ENCODE peak calls at places on chromosomes 6 and 20, in ten cellular contexts. D, T, W, V, B, A, L, S, M and G are unnamed samples.

GRCh38 chr6:118743744-118744143 is 92.4 kb upstream of the CEP85L start:
- DNase-seq in S (peak; percentile 55), V (no peak), D (no peak), T (no peak), A (no peak), B (no peak), W (no peak), M (no peak), L (no peak), G (no peak)

GRCh38 chr20:52251137-52251700 is 59.6 kb upstream of the ZFP64 start:
- DNase-seq in M (no peak), S (no peak), L (no peak), T (no peak), D (no peak), W (no peak), A (no peak), V (no peak), B (no peak), G (no peak)

GRCh38 chr6:125230674-125231073 is 71.1 kb downstream of the HDDC2 start:
- DNase-seq in D (no peak), L (no peak), S (peak; percentile 14), M (no peak), B (no peak), T (no peak), W (no peak), A (no peak), V (no peak), G (no peak)

GRCh38 chr6:152313542-152314482 is 323.4 kb downstream of the SYNE1 start:
- DNase-seq in A (no peak), L (no peak), V (no peak), B (no peak), D (peak; percentile 79), W (no peak), M (no peak), T (no peak), S (peak; percentile 49), G (no peak)

GRCh38 chr6:166907373-166907841 is 48.9 kb downstream of the RNASET2 start:
- DNase-seq in A (no peak), T (no peak), V (no peak), W (no peak), M (no peak), S (no peak), L (no peak), B (no peak), D (no peak), G (no peak)

GRCh38 chr6:35427851-35428321 is 24.3 kb upstream of the FANCE start:
- DNase-seq in L (no peak), T (no peak), W (no peak), S (peak; percentile 88), B (no peak), M (no peak), D (peak; percentile 60), A (no peak), V (peak; percentile 95), G (no peak)

GRCh38 chr20:47370850-47371782 is 14.6 kb upstream of the ZMYND8 start:
- DNase-seq in T (no peak), D (no peak), A (no peak), S (no peak), W (no peak), M (no peak), B (no peak), L (no peak), V (peak; percentile 26), G (no peak)

GRCh38 chr6:164347455-164347854 is 932.9 kb downstream of the QKI start:
- DNase-seq in B (no peak), D (no peak), L (no peak), S (no peak), A (no peak), T (no peak), V (no peak), W (no peak), M (no peak), G (no peak)

GRCh38 chr6:116304538-116305097 is 24.9 kb upstream of the TSPYL1 start:
- DNase-seq in A (no peak), L (no peak), T (no peak), S (no peak), V (no peak), B (no peak), D (no peak), W (no peak), M (no peak), G (no peak)

GRCh38 chr6:105432797-105433196 is 29.9 kb upstream of the PREP start:
- DNase-seq in B (no peak), D (peak; percentile 58), A (no peak), V (peak; percentile 93), M (no peak), S (peak; percentile 87), W (no peak), L (peak; percentile 85), T (no peak), G (no peak)

GRCh38 chr6:166595061-166595780 is 8.7 kb upstream of the RAMACL start:
- DNase-seq in T (no peak), M (no peak), D (peak; percentile 88), L (no peak), W (no peak), B (no peak), S (peak; percentile 92), V (no peak), A (no peak), G (no peak)

GRCh38 chr6:3144571-3144970 is 12.8 kb downstream of the TUBB2A start:
- DNase-seq in A (no peak), V (no peak), T (no peak), L (no peak), W (no peak), B (no peak), M (no peak), S (no peak), D (no peak), G (no peak)

GRCh38 chr20:2295886-2296544 is at the start of gene TGM3:
- DNase-seq in T (no peak), S (no peak), D (no peak), B (no peak), V (no peak), W (no peak), L (no peak), A (no peak), M (no peak), G (no peak)

GRCh38 chr20:2297352-2297717 is 1.5 kb downstream of the TGM3 start:
- DNase-seq in B (no peak), V (no peak), W (no peak), S (no peak), A (peak; percentile 12), D (no peak), T (no peak), L (no peak), M (no peak), G (no peak)

GRCh38 chr20:2298116-2298515 is 2.3 kb downstream of the TGM3 start:
- DNase-seq in W (no peak), B (no peak), M (no peak), T (no peak), V (no peak), L (no peak), S (no peak), A (no peak), D (no peak), G (no peak)

GRCh38 chr20:2295286-2295685 is 515 bp upstream of the TGM3 start:
- DNase-seq in A (no peak), V (no peak), S (no peak), W (no peak), M (no peak), D (no peak), B (no peak), L (no peak), T (no peak), G (no peak)

DNA sequence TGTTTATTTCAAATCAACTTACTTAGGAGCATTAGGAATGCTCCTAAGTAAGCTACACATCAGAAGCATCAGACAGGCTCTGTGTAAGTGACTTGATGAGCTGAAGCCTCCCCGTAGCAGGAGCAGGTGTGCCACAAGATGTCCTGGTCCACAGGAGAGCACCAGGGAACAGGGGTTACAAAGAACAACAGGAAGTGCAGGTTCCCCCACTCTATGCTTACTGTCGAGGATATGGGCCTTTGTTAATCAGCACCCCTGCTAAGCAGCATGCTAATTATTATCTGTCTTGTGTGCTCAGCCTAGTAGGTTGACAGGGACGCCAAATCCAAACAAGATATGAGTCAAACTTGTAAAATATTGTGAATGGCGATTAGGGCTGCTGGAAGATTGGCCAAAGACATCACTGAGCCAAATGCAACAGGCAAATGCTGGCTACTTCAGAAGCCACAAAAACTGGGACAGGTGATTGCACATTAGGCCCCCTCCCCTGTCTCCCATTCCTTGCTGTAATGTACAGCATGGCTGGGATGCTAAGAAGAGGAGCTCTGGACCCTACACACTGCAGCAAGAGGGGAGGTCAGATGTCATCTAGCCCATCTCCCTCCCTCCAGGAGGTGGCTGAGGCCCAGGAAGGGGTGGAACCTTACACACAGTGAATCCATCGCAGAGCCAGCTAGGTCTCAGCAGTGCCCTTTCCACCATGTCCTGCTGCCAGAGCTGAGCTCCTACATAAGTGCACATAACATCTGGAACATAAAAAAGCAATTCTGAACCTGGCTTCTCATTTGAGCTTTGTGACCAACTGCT is 947 bp downstream of the TGM3 start:
- DNase-seq in D (no peak), W (no peak), A (no peak), T (no peak), V (no peak), L (no peak), B (no peak), S (no peak), M (no peak), G (no peak)
- H3K4me3 ChIP-seq in D (no peak overlapping the region), W (no peak overlapping the region), A (no peak overlapping the region), T (no peak overlapping the region), V (no peak overlapping the region), L (no peak overlapping the region), B (no peak overlapping the region), S (no peak overlapping the region), M (no peak overlapping the region), G (no peak overlapping the region)

GRCh38 chr20:57620999-57621398 is 773 bp upstream of the ZBP1 start:
- DNase-seq in L (no peak), S (no peak), T (no peak), M (no peak), W (no peak), V (no peak), A (no peak), D (no peak), B (no peak), G (no peak)
- H3K4me3 ChIP-seq in L (no peak overlapping the region), S (no peak overlapping the region), T (no peak overlapping the region), M (no peak overlapping the region), W (no peak overlapping the region), V (no peak overlapping the region), A (no peak overlapping the region), D (no peak overlapping the region), B (no peak overlapping the region), G (no peak overlapping the region)

DNA sequence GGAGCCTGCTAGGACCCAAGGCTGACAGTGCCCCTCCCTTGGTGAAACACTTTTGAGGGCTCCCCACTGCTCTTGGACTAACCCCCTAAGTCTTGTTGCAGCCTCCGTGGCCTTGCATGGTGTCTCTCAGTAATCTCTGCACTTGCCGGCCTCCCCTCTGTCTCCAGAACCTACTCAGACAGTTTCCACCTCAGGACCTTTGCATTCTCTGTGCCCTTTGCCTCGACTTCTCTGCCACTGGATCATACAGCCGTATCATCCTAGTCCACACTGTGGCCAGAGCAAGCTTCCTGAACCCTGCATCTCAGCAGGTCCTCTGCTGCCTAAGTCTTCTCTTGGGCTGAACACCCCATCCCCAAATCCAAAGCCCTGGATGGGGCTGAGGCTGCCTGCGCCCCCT is 152.0 kb upstream of the PTPN1 start:
- DNase-seq in W (no peak), A (no peak), S (no peak), M (no peak), V (no peak), D (no peak), B (no peak), L (no peak), T (no peak), G (no peak)
- H3K4me3 ChIP-seq in W (no peak overlapping the region), A (no peak overlapping the region), S (no peak overlapping the region), M (no peak overlapping the region), V (no peak overlapping the region), D (no peak overlapping the region), B (no peak overlapping the region), L (no peak overlapping the region), T (no peak overlapping the region), G (no peak overlapping the region)

GRCh38 chr6:163260911-163261310 is 153.6 kb upstream of the QKI start:
- DNase-seq in V (no peak), L (no peak), T (no peak), D (no peak), W (no peak), A (no peak), S (no peak), M (no peak), B (no peak), G (peak; percentile 42)
- H3K4me3 ChIP-seq in V (no peak overlapping the region), L (peak overlapping the region; percentile 30), T (peak overlapping the region; percentile 49), D (peak overlapping the region; percentile 18), W (no peak overlapping the region), A (peak overlapping the region; percentile 68), S (peak overlapping the region; percentile 53), M (no peak overlapping the region), B (no peak overlapping the region), G (no peak overlapping the region)